ENCODE peak calls at places on chromosomes 11 and 22, in five cellular contexts. One of them, this sample, is unnamed.
A peak's percentile ranks its signal among the peaks of the same experiment; 100 is the strongest.

GRCh38 chr22:20657963-20658362 is 116.0 kb upstream of the SERPIND1 start:
- DNase-seq in AG09309: no peak
- DNase-seq in choroid plexus epithelial cell: no peak
- DNase-seq in neuronal stem cell: no peak
- DNase-seq in astrocyte of the cerebellum: no peak
- DNase-seq in this sample: no peak

GRCh38 chr11:396948-397548 is 3.0 kb downstream of the PKP3 start:
- DNase-seq in AG09309: no peak
- DNase-seq in choroid plexus epithelial cell: peak; percentile 70
- DNase-seq in neuronal stem cell: no peak
- DNase-seq in astrocyte of the cerebellum: peak; percentile 26
- DNase-seq in this sample: no peak

GRCh38 chr22:20729194-20729593 is 44.7 kb upstream of the SERPIND1 start:
- DNase-seq in AG09309: no peak
- DNase-seq in choroid plexus epithelial cell: no peak
- DNase-seq in neuronal stem cell: no peak
- DNase-seq in astrocyte of the cerebellum: no peak
- DNase-seq in this sample: no peak

GRCh38 chr11:76824083-76824939 is 36.4 kb upstream of the ACER3 start:
- DNase-seq in AG09309: no peak
- DNase-seq in choroid plexus epithelial cell: no peak
- DNase-seq in neuronal stem cell: no peak
- DNase-seq in astrocyte of the cerebellum: no peak
- DNase-seq in this sample: no peak

GRCh38 chr22:30327864-30328345 is 1.2 kb upstream of the TBC1D10A start:
- DNase-seq in AG09309: no peak
- DNase-seq in choroid plexus epithelial cell: no peak
- DNase-seq in neuronal stem cell: no peak
- DNase-seq in astrocyte of the cerebellum: no peak
- DNase-seq in this sample: no peak

GRCh38 chr11:34331329-34331728 is 26.5 kb downstream of the ABTB2 start:
- DNase-seq in AG09309: peak; percentile 41
- DNase-seq in choroid plexus epithelial cell: peak; percentile 53
- DNase-seq in neuronal stem cell: no peak
- DNase-seq in astrocyte of the cerebellum: peak; percentile 59
- DNase-seq in this sample: no peak

GRCh38 chr11:10453261-10453660 is 1.8 kb upstream of the AMPD3 start:
- DNase-seq in AG09309: no peak
- DNase-seq in choroid plexus epithelial cell: no peak
- DNase-seq in neuronal stem cell: no peak
- DNase-seq in astrocyte of the cerebellum: no peak
- DNase-seq in this sample: no peak

GRCh38 chr22:44550666-44551491 is 52.8 kb upstream of the RTL6 start:
- DNase-seq in AG09309: peak; percentile 94
- DNase-seq in choroid plexus epithelial cell: peak; percentile 84
- DNase-seq in neuronal stem cell: no peak
- DNase-seq in astrocyte of the cerebellum: peak; percentile 51
- DNase-seq in this sample: peak; percentile 74

GRCh38 chr11:8268530-8269461 is 5.1 kb upstream of the LMO1 start:
- DNase-seq in AG09309: no peak
- DNase-seq in choroid plexus epithelial cell: no peak
- DNase-seq in neuronal stem cell: peak; percentile 72
- DNase-seq in astrocyte of the cerebellum: no peak
- DNase-seq in this sample: no peak

GRCh38 chr11:8382436-8383053 is 118.9 kb upstream of the LMO1 start:
- DNase-seq in AG09309: no peak
- DNase-seq in choroid plexus epithelial cell: peak; percentile 15
- DNase-seq in neuronal stem cell: no peak
- DNase-seq in astrocyte of the cerebellum: peak; percentile 34
- DNase-seq in this sample: peak; percentile 6

GRCh38 chr11:6621711-6622211 is 2.5 kb upstream of the TPP1 start:
- DNase-seq in AG09309: no peak
- DNase-seq in choroid plexus epithelial cell: no peak
- DNase-seq in neuronal stem cell: no peak
- DNase-seq in astrocyte of the cerebellum: no peak
- DNase-seq in this sample: no peak

GRCh38 chr22:17266261-17266971 is 47.2 kb upstream of the ADA2 start:
- DNase-seq in AG09309: no peak
- DNase-seq in choroid plexus epithelial cell: peak; percentile 33
- DNase-seq in neuronal stem cell: peak; percentile 83
- DNase-seq in astrocyte of the cerebellum: no peak
- DNase-seq in this sample: peak; percentile 18
- H3K4me3 ChIP-seq in AG09309: no peak overlapping the region
- H3K4me3 ChIP-seq in choroid plexus epithelial cell: no peak overlapping the region
- H3K4me3 ChIP-seq in neuronal stem cell: no peak overlapping the region
- H3K4me3 ChIP-seq in astrocyte of the cerebellum: no peak overlapping the region
- H3K4me3 ChIP-seq in this sample: no peak overlapping the region

DNA sequence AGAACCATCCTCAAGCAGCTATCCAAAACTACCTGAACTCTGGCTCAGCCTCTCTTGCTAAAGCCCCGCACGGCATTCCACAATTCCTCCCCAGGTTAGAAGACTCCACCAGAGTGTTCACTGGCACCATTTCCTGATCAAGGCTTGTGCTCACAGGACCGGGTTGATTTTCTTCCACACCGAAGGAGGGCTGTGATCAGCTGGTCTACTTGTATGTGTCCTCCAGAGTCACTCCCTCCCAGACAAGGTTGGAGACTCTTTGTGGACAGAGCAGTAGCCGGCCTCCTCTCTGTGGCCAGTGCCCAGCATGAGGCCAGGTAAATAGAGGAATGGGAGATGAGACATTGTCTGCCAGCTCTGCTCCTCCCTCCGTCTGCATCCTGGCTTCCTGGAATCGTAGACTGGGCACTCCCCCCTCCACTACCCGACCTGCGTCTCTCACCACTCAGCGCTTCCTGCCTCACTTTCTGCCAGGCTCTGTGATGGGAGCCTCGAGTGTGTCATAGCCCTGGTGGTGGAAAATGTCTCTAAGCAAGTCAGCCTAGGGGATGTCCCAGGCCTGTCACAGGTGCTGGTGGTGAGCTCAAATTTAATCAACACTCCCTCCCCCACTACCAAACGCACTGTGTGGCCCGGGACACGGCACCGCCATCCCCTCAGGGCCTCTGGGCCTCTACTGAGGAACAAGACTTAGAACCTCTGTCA is 12.5 kb upstream of the TMPRSS6 start:
- DNase-seq in AG09309: no peak
- DNase-seq in choroid plexus epithelial cell: peak; percentile 28
- DNase-seq in neuronal stem cell: no peak
- DNase-seq in astrocyte of the cerebellum: no peak
- DNase-seq in this sample: no peak
- H3K4me3 ChIP-seq in AG09309: no peak overlapping the region
- H3K4me3 ChIP-seq in choroid plexus epithelial cell: no peak overlapping the region
- H3K4me3 ChIP-seq in neuronal stem cell: no peak overlapping the region
- H3K4me3 ChIP-seq in astrocyte of the cerebellum: no peak overlapping the region
- H3K4me3 ChIP-seq in this sample: no peak overlapping the region

DNA sequence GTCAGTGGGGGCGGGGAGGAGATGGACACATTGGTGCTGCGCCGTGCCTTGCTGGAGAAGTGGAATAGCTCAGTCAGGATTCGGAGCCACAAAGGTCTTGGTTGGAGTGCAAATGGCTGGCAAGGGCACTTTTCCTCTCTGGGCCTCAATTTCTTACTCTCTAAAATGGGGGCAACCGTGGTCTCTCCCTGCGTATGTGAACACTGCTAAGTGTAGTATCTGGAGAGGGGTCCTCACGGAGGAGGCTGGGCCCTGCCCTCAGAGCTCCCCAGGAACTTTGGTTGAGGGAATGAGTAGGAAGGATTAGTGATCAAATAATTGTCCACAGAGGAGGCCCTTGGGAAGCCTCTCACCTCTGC is 521 bp downstream of the P2RY6 start:
- DNase-seq in AG09309: no peak
- DNase-seq in choroid plexus epithelial cell: no peak
- DNase-seq in neuronal stem cell: no peak
- DNase-seq in astrocyte of the cerebellum: no peak
- DNase-seq in this sample: no peak
- H3K4me3 ChIP-seq in AG09309: no peak overlapping the region
- H3K4me3 ChIP-seq in choroid plexus epithelial cell: no peak overlapping the region
- H3K4me3 ChIP-seq in neuronal stem cell: no peak overlapping the region
- H3K4me3 ChIP-seq in astrocyte of the cerebellum: no peak overlapping the region
- H3K4me3 ChIP-seq in this sample: no peak overlapping the region

DNA sequence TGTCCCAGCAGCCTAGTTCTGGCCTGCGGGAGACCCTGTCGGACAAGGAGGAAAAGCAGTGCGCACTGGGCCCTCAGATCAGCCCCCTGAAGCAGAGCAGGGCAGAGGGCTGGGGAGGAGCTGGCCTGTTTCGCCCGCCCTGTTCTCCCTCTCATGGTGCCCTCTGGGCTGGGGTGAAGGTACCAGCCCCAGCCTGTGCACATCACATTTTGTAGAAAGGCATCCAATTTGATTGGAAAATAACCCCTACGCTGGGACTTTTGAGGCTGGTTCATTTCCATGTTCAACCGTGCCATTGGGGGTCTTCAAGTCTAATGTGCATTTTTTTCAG is 836 bp upstream of the NAP1L4 start:
- DNase-seq in AG09309: no peak
- DNase-seq in choroid plexus epithelial cell: no peak
- DNase-seq in neuronal stem cell: no peak
- DNase-seq in astrocyte of the cerebellum: no peak
- DNase-seq in this sample: no peak
- H3K4me3 ChIP-seq in AG09309: peak overlapping the region; percentile 63
- H3K4me3 ChIP-seq in choroid plexus epithelial cell: peak overlapping the region; percentile 71
- H3K4me3 ChIP-seq in neuronal stem cell: peak overlapping the region; percentile 86
- H3K4me3 ChIP-seq in astrocyte of the cerebellum: peak overlapping the region; percentile 92
- H3K4me3 ChIP-seq in this sample: peak overlapping the region; percentile 83

GRCh38 chr11:65083834-65084597 is at the start of the genes CDCA5 and ZFPL1:
- DNase-seq in AG09309: peak; percentile 75
- DNase-seq in choroid plexus epithelial cell: peak; percentile 97
- DNase-seq in neuronal stem cell: peak; percentile 98
- DNase-seq in astrocyte of the cerebellum: peak; percentile 88
- DNase-seq in this sample: peak; percentile 84
- H3K4me3 ChIP-seq in AG09309: peak within 1 kb of the TSS; percentile 84
- H3K4me3 ChIP-seq in choroid plexus epithelial cell: peak within 1 kb of the TSS; percentile 93
- H3K4me3 ChIP-seq in neuronal stem cell: peak within 1 kb of the TSS; percentile 90
- H3K4me3 ChIP-seq in astrocyte of the cerebellum: peak within 1 kb of the TSS; percentile 71
- H3K4me3 ChIP-seq in this sample: peak within 1 kb of the TSS; percentile 92

DNA sequence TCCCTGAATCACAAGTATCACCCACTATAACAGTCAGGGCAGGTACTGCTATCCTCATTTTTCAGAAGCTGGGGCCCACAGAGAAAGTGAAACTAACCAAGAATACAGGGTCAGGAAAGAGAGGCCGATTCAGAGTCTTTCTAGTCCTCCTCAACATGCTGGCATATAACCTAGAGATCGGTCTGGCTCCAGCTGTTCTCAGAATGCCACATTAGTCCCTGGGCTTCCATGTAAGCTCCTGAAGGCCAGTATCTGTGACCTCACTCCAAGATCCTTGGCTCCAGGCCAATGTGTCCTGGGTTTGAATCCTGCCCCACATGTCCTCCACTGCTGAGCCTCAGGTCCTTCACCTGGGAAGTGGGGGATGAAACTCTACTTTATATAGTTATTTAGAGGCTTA is 50.4 kb downstream of the TENM4 start:
- DNase-seq in AG09309: no peak
- DNase-seq in choroid plexus epithelial cell: no peak
- DNase-seq in neuronal stem cell: no peak
- DNase-seq in astrocyte of the cerebellum: no peak
- DNase-seq in this sample: no peak
- H3K4me3 ChIP-seq in AG09309: no peak overlapping the region
- H3K4me3 ChIP-seq in choroid plexus epithelial cell: no peak overlapping the region
- H3K4me3 ChIP-seq in neuronal stem cell: no peak overlapping the region
- H3K4me3 ChIP-seq in astrocyte of the cerebellum: no peak overlapping the region
- H3K4me3 ChIP-seq in this sample: no peak overlapping the region

GRCh38 chr11:30992513-30992849 is 377.1 kb downstream of the DCDC1 start:
- DNase-seq in AG09309: no peak
- DNase-seq in choroid plexus epithelial cell: peak; percentile 3
- DNase-seq in neuronal stem cell: no peak
- DNase-seq in astrocyte of the cerebellum: no peak
- DNase-seq in this sample: no peak
- H3K4me3 ChIP-seq in AG09309: no peak overlapping the region
- H3K4me3 ChIP-seq in choroid plexus epithelial cell: no peak overlapping the region
- H3K4me3 ChIP-seq in neuronal stem cell: no peak overlapping the region
- H3K4me3 ChIP-seq in astrocyte of the cerebellum: no peak overlapping the region
- H3K4me3 ChIP-seq in this sample: no peak overlapping the region

DNA sequence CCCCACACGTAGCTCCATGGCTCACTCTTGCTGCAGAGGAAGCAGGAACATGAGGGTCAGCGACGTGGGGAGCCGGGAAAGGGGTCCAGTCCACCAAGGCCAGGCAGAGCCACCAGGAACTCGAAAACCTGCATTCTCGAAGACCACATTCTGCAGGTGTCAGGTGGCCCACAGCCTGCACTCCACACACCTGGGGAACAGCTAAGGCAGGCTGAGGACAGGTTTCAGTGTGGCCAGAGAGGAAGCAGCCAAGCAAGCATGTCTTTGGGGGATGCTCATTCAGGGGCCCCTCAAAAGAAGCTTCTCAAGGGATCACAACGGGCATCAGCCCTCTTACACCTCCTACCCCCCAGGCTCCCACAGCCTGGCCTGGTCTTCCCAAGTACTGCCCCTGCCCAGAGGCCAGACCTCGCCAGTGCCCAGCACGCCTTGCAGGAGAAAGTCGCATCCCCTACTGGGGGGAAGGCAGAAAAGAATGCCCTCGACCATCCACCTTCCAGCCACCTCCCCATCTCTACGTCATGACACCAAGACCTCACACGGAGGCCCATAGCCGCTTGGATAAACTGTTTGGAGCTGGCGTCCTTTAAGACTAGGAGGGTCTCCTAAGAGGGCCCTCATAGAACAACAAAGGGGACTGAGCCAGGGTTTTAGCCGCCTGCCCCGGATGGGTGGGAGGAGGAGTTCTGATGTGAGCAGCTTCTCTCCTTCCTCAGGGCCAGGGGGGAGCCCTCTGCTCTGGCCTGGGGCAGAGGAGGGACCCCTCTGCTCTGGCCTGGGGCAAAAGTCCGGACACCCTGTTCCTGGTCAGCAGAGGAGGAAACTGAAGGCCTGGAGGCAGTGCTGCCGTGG is 2.9 kb downstream of the CSNK1E start:
- DNase-seq in AG09309: no peak
- DNase-seq in choroid plexus epithelial cell: peak; percentile 51
- DNase-seq in neuronal stem cell: no peak
- DNase-seq in astrocyte of the cerebellum: no peak
- DNase-seq in this sample: no peak
- H3K4me3 ChIP-seq in AG09309: peak overlapping the region; percentile 95
- H3K4me3 ChIP-seq in choroid plexus epithelial cell: peak overlapping the region; percentile 79
- H3K4me3 ChIP-seq in neuronal stem cell: peak overlapping the region; percentile 20
- H3K4me3 ChIP-seq in astrocyte of the cerebellum: peak overlapping the region; percentile 63
- H3K4me3 ChIP-seq in this sample: peak overlapping the region; percentile 63

This sample was measured in skeletal muscle cell.